ENCODE peak calls at places on chromosomes 5 and 9, in four cellular contexts. Z is fibroblast of pulmonary artery, V is tibial artery, K is upper lobe of right lung. Y is an unnamed sample.

GRCh38 chr5:150561192-150561512 is 53.2 kb downstream of the NDST1 start:
- DNase-seq in Z (no peak), V (no peak), K (no peak), Y (no peak)

GRCh38 chr9:96022445-96023031 is 147.0 kb downstream of the ERCC6L2 start:
- DNase-seq in K (peak), Z (no peak), V (no peak), Y (no peak)

GRCh38 chr5:14895301-14895700 is 23.7 kb upstream of the ANKH start:
- DNase-seq in K (no peak), Z (no peak), V (no peak), Y (no peak)

GRCh38 chr5:181114844-181115778 is 15.9 kb downstream of the OR2V1 start:
- DNase-seq in K (peak), V (no peak), Z (peak), Y (no peak)

GRCh38 chr5:68432682-68433081 is 217.1 kb downstream of the PIK3R1 start:
- DNase-seq in K (no peak), Z (no peak), V (no peak), Y (no peak)

GRCh38 chr5:76162335-76162734 is 79.2 kb downstream of the SV2C start:
- DNase-seq in K (no peak), V (no peak), Z (no peak), Y (no peak)

GRCh38 chr9:38355526-38356120 is 36.9 kb upstream of the ALDH1B1 start:
- DNase-seq in V (no peak), K (no peak), Z (no peak), Y (no peak)

GRCh38 chr9:36400332-36401178 is 486 bp upstream of the RNF38 start:
- DNase-seq in V (peak), K (peak), Z (peak), Y (no peak)

GRCh38 chr9:129103595-129103965 is 7.0 kb downstream of the CRAT start:
- DNase-seq in V (no peak), Z (no peak), K (no peak), Y (no peak)

GRCh38 chr9:133729646-133730281 is 8.4 kb downstream of the SARDH start:
- DNase-seq in V (no peak), Z (no peak), K (peak), Y (no peak)

GRCh38 chr9:114621561-114621960 is 10.5 kb downstream of the TMEM268 start:
- DNase-seq in Z (no peak), V (no peak), K (no peak), Y (no peak)

GRCh38 chr9:98045234-98046160 is 11.0 kb upstream of the NANS start:
- DNase-seq in K (no peak), Z (no peak), V (no peak), Y (no peak)

GRCh38 chr9:124770359-124771020 is 621 bp downstream of the NR6A1 start:
- DNase-seq in Z (no peak), V (no peak), K (no peak), Y (no peak)

GRCh38 chr5:103674321-103674720 is 111.7 kb upstream of the NUDT12 start:
- DNase-seq in Z (no peak), K (no peak), V (no peak), Y (no peak)

GRCh38 chr9:899440-900184 is 58.1 kb downstream of the DMRT1 start:
- DNase-seq in K (no peak), V (no peak), Z (no peak), Y (no peak)

GRCh38 chr5:172920447-172920849 is 38.8 kb upstream of the RPL26L1 start:
- DNase-seq in V (no peak), Z (peak), K (no peak), Y (no peak)

GRCh38 chr5:10601246-10602030 is 37.6 kb downstream of the ANKRD33B start:
- DNase-seq in K (peak), Z (peak), V (peak), Y (peak)

GRCh38 chr5:179126506-179126991 is 66.4 kb downstream of the ZNF354C start:
- DNase-seq in K (peak), Z (no peak), V (no peak), Y (no peak)

GRCh38 chr9:131657890-131658752 is 81.8 kb downstream of the RAPGEF1 start:
- DNase-seq in K (no peak), Z (peak), V (peak), Y (peak)

GRCh38 chr5:126552614-126553013 is 42.4 kb downstream of the ALDH7A1 start:
- DNase-seq in K (no peak), Z (no peak), V (no peak), Y (no peak)

GRCh38 chr5:90056911-90057705 is 352.4 kb downstream of the CETN3 start:
- DNase-seq in V (no peak), Z (no peak), K (no peak), Y (no peak)

GRCh38 chr5:97629281-97629680 is 446.2 kb upstream of the RIOK2 start:
- DNase-seq in Z (peak), K (no peak), V (peak), Y (peak)

GRCh38 chr5:56951946-56952691 is at the start of gene MIER3:
- DNase-seq in K (peak), Z (peak), V (peak), Y (no peak)

GRCh38 chr9:5511476-5511875 is 1.1 kb downstream of the PDCD1LG2 start:
- DNase-seq in Z (no peak), V (no peak), K (no peak), Y (no peak)

GRCh38 chr9:135246248-135247173 is 159.0 kb downstream of the OLFM1 start:
- DNase-seq in Z (no peak), V (no peak), K (peak), Y (no peak)

GRCh38 chr5:59831341-59831989 is 62.1 kb downstream of the PDE4D start:
- DNase-seq in Z (peak), V (no peak), K (no peak), Y (no peak)

GRCh38 chr9:107351382-107352045 is 68.4 kb downstream of the RAD23B start:
- DNase-seq in Z (no peak), K (no peak), V (no peak), Y (no peak)

GRCh38 chr5:4208996-4209395 is 613.4 kb downstream of the IRX1 start:
- DNase-seq in Z (no peak), V (no peak), K (no peak), Y (no peak)

GRCh38 chr5:95102687-95103086 is 182.2 kb downstream of the MCTP1 start:
- DNase-seq in Z (no peak), V (no peak), K (no peak), Y (no peak)

GRCh38 chr9:110319781-110320180 is 17.9 kb downstream of the TXNDC8 start:
- DNase-seq in K (no peak), V (no peak), Z (no peak), Y (no peak)

GRCh38 chr5:150452914-150453313 is 3.4 kb upstream of the RPS14 start:
- DNase-seq in Z (no peak), K (no peak), V (no peak), Y (no peak)

GRCh38 chr9:69622664-69623063 is 49.5 kb downstream of the APBA1 start:
- DNase-seq in V (no peak), Z (peak), K (no peak), Y (peak)

GRCh38 chr9:69619233-69619632 is 52.9 kb downstream of the APBA1 start:
- DNase-seq in V (no peak), Z (no peak), K (no peak), Y (no peak)

GRCh38 chr9:69621735-69622460 is 50.3 kb downstream of the APBA1 start:
- DNase-seq in V (no peak), Z (no peak), K (no peak), Y (no peak)

GRCh38 chr9:69615880-69616279 is 56.3 kb downstream of the APBA1 start:
- DNase-seq in Z (no peak), K (no peak), V (no peak), Y (no peak)

DNA sequence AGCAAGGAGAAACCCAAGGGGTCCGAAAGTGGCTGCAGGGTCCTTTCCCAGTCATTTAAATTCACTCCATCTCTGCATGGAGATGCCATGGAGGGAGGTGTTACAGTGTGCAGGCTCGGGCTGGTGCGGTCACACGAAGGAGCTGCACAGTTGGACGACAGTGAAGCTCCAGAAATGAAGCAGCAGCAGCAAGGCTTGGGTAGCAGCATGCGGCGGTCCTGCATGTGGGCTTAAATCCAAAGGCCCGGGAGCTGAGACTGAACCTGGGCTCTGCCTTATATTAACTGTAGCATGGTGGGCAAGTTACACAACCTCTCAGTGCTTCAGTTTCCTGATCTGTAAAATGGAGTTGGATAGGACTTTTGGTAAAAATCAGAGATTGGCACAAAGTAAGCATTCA is 51.4 kb downstream of the APBA1 start:
- DNase-seq in V (no peak), Z (no peak), K (no peak), Y (no peak)
- H3K4me3 ChIP-seq in V (no peak), Z (no peak), K (no peak), Y (no peak)

DNA sequence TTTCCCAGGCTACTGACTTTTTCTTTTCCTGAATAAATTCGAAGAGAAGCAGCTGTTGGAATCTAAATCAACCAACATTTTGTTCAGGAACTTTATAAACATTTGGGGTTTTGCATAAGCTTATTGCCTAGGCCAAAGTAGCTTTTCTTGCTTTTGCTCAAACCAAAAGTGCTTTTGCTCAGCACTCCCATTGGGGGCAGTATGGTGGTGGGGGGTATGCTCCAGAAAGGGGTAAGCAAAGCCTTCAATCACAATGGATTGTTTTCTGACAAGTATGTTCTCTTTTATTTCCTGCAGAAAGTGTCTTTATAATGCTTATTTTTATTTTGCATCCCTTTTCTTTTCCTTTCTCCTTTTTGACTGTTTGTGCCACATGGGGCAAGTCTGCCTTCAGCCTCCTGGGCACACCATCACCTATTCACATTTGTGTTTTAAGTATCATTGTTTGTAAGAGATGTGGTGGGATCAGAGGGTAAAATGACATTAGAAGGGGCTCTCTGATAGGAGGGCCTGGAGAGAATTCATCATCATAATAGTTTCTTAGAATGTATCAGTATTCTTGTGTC is 86.0 kb downstream of the PRDM6 start:
- DNase-seq in V (no peak), Z (no peak), K (no peak), Y (no peak)
- TF ChIP-seq CTCF in V (no peak), Z (no peak), K (no peak), Y (no peak)

GRCh38 chr5:34914671-34915138 is 599 bp downstream of the RAD1 start:
- DNase-seq in K (peak), Z (peak), V (peak), Y (no peak)
- H3K4me3 ChIP-seq in K (peak), Z (peak), V (peak), Y (peak)

DNA sequence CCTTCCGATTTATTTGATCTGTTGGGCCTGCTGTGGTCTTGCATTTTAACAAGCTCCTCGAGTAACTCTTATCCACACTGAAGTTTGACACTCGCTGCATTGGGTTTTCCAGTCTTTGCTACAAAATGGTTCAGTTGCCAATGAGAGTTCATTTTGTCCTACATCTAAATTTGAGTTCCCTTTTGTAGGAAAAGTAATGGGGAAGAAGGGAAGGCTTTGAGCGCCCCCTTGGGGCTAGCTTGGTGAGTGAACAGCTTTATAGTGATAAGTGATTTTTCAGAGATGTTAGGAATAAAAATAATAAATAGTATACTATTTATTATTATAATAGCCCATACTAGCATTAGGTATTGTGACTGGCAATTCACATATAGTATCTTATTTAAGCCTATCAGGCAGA is 89.9 kb upstream of the GNAQ start:
- DNase-seq in Z (peak), V (peak), K (peak), Y (peak)
- TF ChIP-seq CTCF in Z (peak), V (peak), K (peak), Y (peak)

Y was measured in AG09309.